ENCODE peak calls at places on chromosome 21, in nine cellular contexts. R, E, V, B, Z, M, C, O and X are unnamed samples.

GRCh38 chr21:40335689-40336088 is 468.5 kb downstream of the PCP4 start:
- DNase-seq in V (no peak), R (no peak), M (no peak), C (no peak), E (no peak), O (no peak), Z (no peak), B (no peak), X (no peak)

GRCh38 chr21:42061866-42062542 is 9.1 kb upstream of the UMODL1 start:
- DNase-seq in M (no peak), V (no peak), E (no peak), B (no peak), Z (no peak), R (no peak), C (no peak), O (no peak), X (no peak)

GRCh38 chr21:31409849-31410762 is 66.0 kb upstream of the TIAM1 start:
- DNase-seq in B (no peak), V (no peak), E (no peak), M (no peak), O (peak; percentile 10), Z (no peak), C (no peak), R (no peak), X (no peak)

GRCh38 chr21:23017989-23018388 is 2019.8 kb downstream of the NCAM2 start:
- DNase-seq in O (no peak), E (no peak), C (no peak), Z (no peak), V (no peak), M (no peak), B (no peak), R (no peak), X (no peak)

GRCh38 chr21:33578214-33578613 is 10.3 kb downstream of the DONSON start:
- DNase-seq in C (no peak), B (no peak), Z (no peak), E (peak; percentile 76), M (no peak), V (no peak), R (no peak), O (no peak), X (no peak)

GRCh38 chr21:14722841-14723483 is 176.8 kb upstream of the SAMSN1 start:
- DNase-seq in V (no peak), E (no peak), C (no peak), R (no peak), M (no peak), Z (no peak), O (no peak), B (no peak), X (no peak)

GRCh38 chr21:39630827-39631226 is 18.1 kb downstream of the B3GALT5 start:
- DNase-seq in Z (no peak), O (no peak), B (no peak), V (no peak), R (no peak), E (peak; percentile 3), C (no peak), M (no peak), X (no peak)

GRCh38 chr21:42722808-42723470 is 69.5 kb downstream of the PDE9A start:
- DNase-seq in R (no peak), M (no peak), V (no peak), O (no peak), E (no peak), B (peak; percentile 48), Z (no peak), C (no peak), X (no peak)

GRCh38 chr21:42039911-42040351 is 29.8 kb upstream of the ZBTB21 start:
- DNase-seq in C (no peak), O (no peak), R (no peak), V (no peak), E (peak; percentile 96), Z (no peak), B (no peak), M (no peak), X (peak; percentile 13)

GRCh38 chr21:33543505-33544129 is 779 bp downstream of the SON start:
- DNase-seq in C (peak; percentile 60), Z (peak; percentile 84), E (no peak), B (peak; percentile 80), V (no peak), M (no peak), O (peak; percentile 80), R (peak; percentile 83), X (no peak)

GRCh38 chr21:36235058-36235582 is 78.5 kb downstream of the DOP1B start:
- DNase-seq in C (no peak), E (no peak), M (no peak), V (no peak), Z (no peak), R (no peak), B (no peak), O (peak; percentile 56), X (no peak)

GRCh38 chr21:39961251-39961650 is 94.0 kb downstream of the PCP4 start:
- DNase-seq in B (no peak), O (no peak), R (no peak), C (no peak), Z (no peak), V (no peak), E (no peak), M (no peak), X (no peak)

GRCh38 chr21:27769763-27770162 is 802.9 kb upstream of the ADAMTS5 start:
- DNase-seq in Z (no peak), V (no peak), O (no peak), R (no peak), E (no peak), M (no peak), B (no peak), C (no peak), X (no peak)
- TF ChIP-seq POLR2A in Z (no peak), V (no peak), O (no peak), R (no peak), E (no peak), M (no peak), B (no peak), C (no peak), X (no peak)

GRCh38 chr21:25568230-25568629 is 39.1 kb downstream of the MRPL39 start:
- DNase-seq in M (no peak), Z (no peak), E (peak; percentile 78), R (peak; percentile 50), C (peak; percentile 16), B (peak; percentile 70), O (no peak), V (no peak), X (no peak)

GRCh38 chr21:25566645-25567044 is 40.6 kb downstream of the MRPL39 start:
- DNase-seq in R (no peak), O (no peak), M (no peak), C (no peak), E (no peak), Z (no peak), B (no peak), V (no peak), X (no peak)

GRCh38 chr21:25569084-25569483 is 38.2 kb downstream of the MRPL39 start:
- DNase-seq in M (no peak), O (no peak), R (no peak), V (no peak), E (peak; percentile 56), C (no peak), B (no peak), Z (no peak), X (no peak)

GRCh38 chr21:25565272-25566199 is 41.7 kb downstream of the MRPL39 start:
- DNase-seq in C (no peak), B (no peak), R (no peak), Z (no peak), V (no peak), M (no peak), O (no peak), E (no peak), X (no peak)

GRCh38 chr21:25567472-25567871 is 39.8 kb downstream of the MRPL39 start:
- DNase-seq in E (no peak), O (no peak), B (no peak), V (no peak), M (no peak), C (no peak), R (no peak), Z (no peak), X (no peak)
- TF ChIP-seq POLR2A in E (no peak), O (no peak), B (no peak), V (peak; percentile 97), M (no peak), C (no peak), R (no peak), Z (no peak), X (no peak)

GRCh38 chr21:34889287-34889536 is 159.9 kb downstream of the RUNX1 start:
- DNase-seq in B (peak; percentile 68), C (no peak), O (peak; percentile 63), E (peak; percentile 74), M (no peak), Z (no peak), R (no peak), V (no peak), X (peak; percentile 38)

GRCh38 chr21:34890258-34890723 is 158.8 kb downstream of the RUNX1 start:
- DNase-seq in O (no peak), Z (no peak), C (no peak), B (no peak), M (no peak), V (no peak), E (no peak), R (no peak), X (no peak)

GRCh38 chr21:34889537-34890257 is 159.4 kb downstream of the RUNX1 start:
- DNase-seq in O (peak; percentile 78), M (peak; percentile 54), E (peak; percentile 77), V (peak; percentile 77), B (peak; percentile 65), Z (no peak), R (peak; percentile 80), C (peak; percentile 74), X (peak; percentile 78)

GRCh38 chr21:34887729-34888568 is 161.2 kb downstream of the RUNX1 start:
- DNase-seq in C (peak; percentile 78), E (peak; percentile 99), O (peak; percentile 69), R (peak; percentile 61), Z (peak; percentile 90), M (peak; percentile 65), V (peak; percentile 64), B (peak; percentile 88), X (peak; percentile 76)

GRCh38 chr21:34888569-34889286 is 160.4 kb downstream of the RUNX1 start:
- DNase-seq in R (peak; percentile 92), C (peak; percentile 95), E (peak; percentile 96), O (peak; percentile 96), M (peak; percentile 91), V (peak; percentile 75), Z (peak; percentile 97), B (peak; percentile 96), X (peak; percentile 96)
- TF ChIP-seq POLR2A in R (no peak), C (peak; percentile 92), E (peak; percentile 98), O (peak; percentile 99), M (peak; percentile 95), V (peak; percentile 91), Z (peak; percentile 58), B (peak; percentile 99), X (peak; percentile 97)

DNA sequence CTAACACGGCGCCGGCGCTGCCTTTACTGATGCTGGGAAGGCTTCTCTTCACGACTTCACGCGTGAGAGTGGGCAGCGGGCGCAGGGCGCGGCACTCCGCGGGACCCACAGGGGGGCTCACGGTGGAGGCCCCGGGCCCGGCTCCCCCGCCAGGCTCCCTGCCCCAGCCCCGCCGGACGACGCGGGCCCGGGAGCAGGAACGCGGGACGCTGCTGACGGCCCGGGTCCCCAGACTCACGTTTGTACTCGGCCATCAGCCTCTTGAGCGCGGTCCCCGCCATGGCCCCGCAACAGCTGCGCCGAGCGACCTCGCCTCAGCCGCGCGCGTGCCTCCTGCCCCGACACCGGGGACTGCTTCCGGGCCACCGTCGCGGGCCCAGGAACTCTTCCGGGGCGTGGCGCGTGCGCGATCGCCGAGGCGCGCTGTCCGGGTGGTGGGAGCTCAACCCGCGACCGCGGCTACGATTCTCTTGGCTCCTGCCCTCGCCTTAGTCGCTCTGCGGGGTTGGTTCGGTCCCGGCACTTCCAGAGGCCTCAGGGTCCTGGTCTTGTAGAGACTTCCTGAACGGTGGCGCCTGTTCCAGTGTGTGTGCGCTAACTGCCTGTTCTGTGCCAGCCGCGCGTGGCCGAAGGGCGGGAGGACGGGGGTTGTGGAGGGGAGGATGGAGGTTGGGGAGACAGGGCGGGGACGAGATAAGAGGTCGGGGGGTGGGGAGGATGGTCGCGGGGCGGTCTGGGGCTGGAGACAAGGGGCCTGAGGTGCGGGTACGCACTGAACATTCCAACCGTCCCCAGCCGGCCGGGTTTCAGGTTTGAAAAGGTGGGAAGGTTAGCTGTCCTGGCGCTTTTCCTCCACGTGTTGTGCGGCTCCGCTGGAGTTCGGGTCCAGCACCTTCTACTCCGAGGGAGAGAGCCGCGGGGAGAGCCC is at the start of gene UBE2G2:
- DNase-seq in V (peak; percentile 97), O (peak; percentile 88), E (peak; percentile 65), M (peak; percentile 57), R (peak; percentile 88), Z (peak; percentile 86), C (peak; percentile 77), B (peak; percentile 84), X (peak; percentile 98)
- TF ChIP-seq POLR2A in V (peak; percentile 87), O (peak; percentile 66), E (peak; percentile 39), M (no peak), R (no peak), Z (no peak), C (peak; percentile 32), B (peak; percentile 42), X (peak; percentile 95)